ENCODE peak calls at places on chromosomes 13 and 19, in seven cellular contexts. One of them, this sample, is unnamed.
A peak's percentile ranks its signal among the peaks of the same experiment; 100 is the strongest.

GRCh38 chr13:101986316-101986715 is 415.5 kb downstream of the FGF14 start:
- DNase-seq in pancreas: no peak
- DNase-seq in HepG2: no peak
- DNase-seq in A549: no peak
- DNase-seq in GM23338: no peak
- DNase-seq in cardiac muscle cell: no peak
- DNase-seq in fibroblast of mammary gland: peak; percentile 76
- DNase-seq in this sample: no peak

GRCh38 chr13:48265217-48265815 is 32.3 kb downstream of the ITM2B start:
- DNase-seq in fibroblast of mammary gland: no peak
- DNase-seq in A549: no peak
- DNase-seq in GM23338: no peak
- DNase-seq in HepG2: no peak
- DNase-seq in cardiac muscle cell: no peak
- DNase-seq in pancreas: no peak
- DNase-seq in this sample: no peak

GRCh38 chr19:10074153-10074552 is 12.0 kb upstream of the SHFL start:
- DNase-seq in GM23338: peak; percentile 68
- DNase-seq in HepG2: peak; percentile 60
- DNase-seq in fibroblast of mammary gland: peak; percentile 59
- DNase-seq in cardiac muscle cell: peak; percentile 36
- DNase-seq in A549: no peak
- DNase-seq in pancreas: no peak
- DNase-seq in this sample: peak; percentile 28

GRCh38 chr13:30774214-30774730 is 38.9 kb downstream of the ALOX5AP start:
- DNase-seq in cardiac muscle cell: no peak
- DNase-seq in pancreas: no peak
- DNase-seq in HepG2: no peak
- DNase-seq in fibroblast of mammary gland: no peak
- DNase-seq in GM23338: no peak
- DNase-seq in A549: no peak
- DNase-seq in this sample: no peak

GRCh38 chr13:35016362-35017148 is 74.5 kb downstream of the NBEA start:
- DNase-seq in cardiac muscle cell: no peak
- DNase-seq in fibroblast of mammary gland: no peak
- DNase-seq in pancreas: no peak
- DNase-seq in HepG2: no peak
- DNase-seq in A549: no peak
- DNase-seq in GM23338: no peak
- DNase-seq in this sample: no peak

GRCh38 chr19:46601318-46602224 is at the start of gene CALM3:
- DNase-seq in GM23338: peak; percentile 42
- DNase-seq in fibroblast of mammary gland: no peak
- DNase-seq in pancreas: no peak
- DNase-seq in HepG2: no peak
- DNase-seq in A549: no peak
- DNase-seq in cardiac muscle cell: no peak
- DNase-seq in this sample: no peak

GRCh38 chr13:113584205-113584869 is at the start of gene TFDP1:
- DNase-seq in pancreas: peak; percentile 56
- DNase-seq in fibroblast of mammary gland: peak; percentile 81
- DNase-seq in GM23338: peak; percentile 88
- DNase-seq in HepG2: peak; percentile 81
- DNase-seq in cardiac muscle cell: peak; percentile 86
- DNase-seq in A549: peak; percentile 75
- DNase-seq in this sample: peak; percentile 86

GRCh38 chr19:5456130-5456835 is 1.1 kb downstream of the ZNRF4 start:
- DNase-seq in A549: no peak
- DNase-seq in fibroblast of mammary gland: no peak
- DNase-seq in HepG2: no peak
- DNase-seq in cardiac muscle cell: no peak
- DNase-seq in pancreas: no peak
- DNase-seq in GM23338: no peak
- DNase-seq in this sample: no peak

GRCh38 chr19:4768934-4769777 is 22.4 kb upstream of the FEM1A start:
- DNase-seq in GM23338: peak; percentile 98
- DNase-seq in fibroblast of mammary gland: peak; percentile 81
- DNase-seq in A549: peak; percentile 63
- DNase-seq in pancreas: peak; percentile 84
- DNase-seq in HepG2: peak; percentile 85
- DNase-seq in cardiac muscle cell: peak; percentile 93
- DNase-seq in this sample: peak; percentile 86

GRCh38 chr19:6739390-6739883 is at the start of gene TRIP10:
- DNase-seq in GM23338: peak; percentile 84
- DNase-seq in A549: peak; percentile 65
- DNase-seq in cardiac muscle cell: peak; percentile 88
- DNase-seq in pancreas: peak; percentile 79
- DNase-seq in HepG2: peak; percentile 68
- DNase-seq in fibroblast of mammary gland: peak; percentile 71
- DNase-seq in this sample: peak; percentile 89

GRCh38 chr13:35866801-35867200 is 264.4 kb downstream of the DCLK1 start:
- DNase-seq in GM23338: no peak
- DNase-seq in A549: no peak
- DNase-seq in pancreas: no peak
- DNase-seq in HepG2: no peak
- DNase-seq in fibroblast of mammary gland: no peak
- DNase-seq in cardiac muscle cell: peak; percentile 34
- DNase-seq in this sample: no peak

GRCh38 chr19:8352134-8352827 is 9.2 kb upstream of the KANK3 start:
- DNase-seq in fibroblast of mammary gland: no peak
- DNase-seq in GM23338: peak; percentile 52
- DNase-seq in pancreas: no peak
- DNase-seq in cardiac muscle cell: peak; percentile 61
- DNase-seq in HepG2: no peak
- DNase-seq in A549: no peak
- DNase-seq in this sample: no peak

GRCh38 chr19:7515471-7516226 is at the start of gene ZNF358:
- DNase-seq in A549: peak; percentile 67
- DNase-seq in HepG2: peak; percentile 31
- DNase-seq in cardiac muscle cell: peak; percentile 76
- DNase-seq in GM23338: peak; percentile 93
- DNase-seq in pancreas: peak; percentile 55
- DNase-seq in fibroblast of mammary gland: peak; percentile 51
- DNase-seq in this sample: peak; percentile 79

GRCh38 chr13:20241593-20241992 is 9.5 kb upstream of the GJB6 start:
- DNase-seq in cardiac muscle cell: no peak
- DNase-seq in HepG2: no peak
- DNase-seq in A549: no peak
- DNase-seq in pancreas: no peak
- DNase-seq in GM23338: no peak
- DNase-seq in fibroblast of mammary gland: no peak
- DNase-seq in this sample: no peak

GRCh38 chr19:18894254-18895037 is 1.5 kb downstream of the CERS1 start:
- DNase-seq in HepG2: no peak
- DNase-seq in A549: peak; percentile 18
- DNase-seq in pancreas: no peak
- DNase-seq in fibroblast of mammary gland: peak; percentile 38
- DNase-seq in cardiac muscle cell: peak; percentile 67
- DNase-seq in GM23338: peak; percentile 68
- DNase-seq in this sample: no peak
- H3K4me3 ChIP-seq in HepG2: no peak overlapping the region
- H3K4me3 ChIP-seq in A549: peak overlapping the region; percentile 76
- H3K4me3 ChIP-seq in pancreas: no peak overlapping the region
- H3K4me3 ChIP-seq in fibroblast of mammary gland: no peak overlapping the region
- H3K4me3 ChIP-seq in cardiac muscle cell: peak overlapping the region; percentile 84
- H3K4me3 ChIP-seq in GM23338: peak overlapping the region; percentile 75
- H3K4me3 ChIP-seq in this sample: no peak overlapping the region

DNA sequence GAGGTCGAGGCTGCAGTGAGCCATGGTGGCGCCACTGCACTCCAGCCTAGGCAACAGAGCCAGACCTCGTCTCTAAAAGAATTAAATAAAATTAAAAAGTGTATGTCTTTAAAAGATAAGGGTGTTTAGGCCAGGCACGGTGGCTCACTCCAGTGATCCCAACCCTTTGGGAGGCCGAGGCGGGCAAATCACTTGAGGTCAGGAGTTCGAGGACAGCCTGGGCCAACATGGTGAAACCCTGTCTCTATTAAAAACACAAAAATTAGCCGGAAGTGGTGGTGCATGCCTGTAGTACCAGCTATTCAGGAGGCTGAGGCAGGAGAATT is 7.5 kb upstream of the SDHAF1 start:
- DNase-seq in pancreas: no peak
- DNase-seq in A549: no peak
- DNase-seq in GM23338: no peak
- DNase-seq in HepG2: no peak
- DNase-seq in fibroblast of mammary gland: no peak
- DNase-seq in cardiac muscle cell: no peak
- DNase-seq in this sample: no peak
- H3K4me3 ChIP-seq in pancreas: no peak overlapping the region
- H3K4me3 ChIP-seq in A549: peak overlapping the region; percentile 45
- H3K4me3 ChIP-seq in GM23338: peak overlapping the region; percentile 71
- H3K4me3 ChIP-seq in HepG2: peak overlapping the region; percentile 35
- H3K4me3 ChIP-seq in fibroblast of mammary gland: no peak overlapping the region
- H3K4me3 ChIP-seq in cardiac muscle cell: peak overlapping the region; percentile 24
- H3K4me3 ChIP-seq in this sample: no peak overlapping the region

GRCh38 chr19:13101590-13102415 is 855 bp downstream of the LYL1 start:
- DNase-seq in pancreas: no peak
- DNase-seq in cardiac muscle cell: no peak
- DNase-seq in GM23338: no peak
- DNase-seq in fibroblast of mammary gland: no peak
- DNase-seq in A549: no peak
- DNase-seq in HepG2: peak; percentile 75
- DNase-seq in this sample: no peak
- H3K4me3 ChIP-seq in pancreas: no peak overlapping the region
- H3K4me3 ChIP-seq in cardiac muscle cell: no peak overlapping the region
- H3K4me3 ChIP-seq in GM23338: peak overlapping the region; percentile 56
- H3K4me3 ChIP-seq in fibroblast of mammary gland: no peak overlapping the region
- H3K4me3 ChIP-seq in A549: no peak overlapping the region
- H3K4me3 ChIP-seq in HepG2: peak overlapping the region; percentile 24
- H3K4me3 ChIP-seq in this sample: peak overlapping the region; percentile 52

DNA sequence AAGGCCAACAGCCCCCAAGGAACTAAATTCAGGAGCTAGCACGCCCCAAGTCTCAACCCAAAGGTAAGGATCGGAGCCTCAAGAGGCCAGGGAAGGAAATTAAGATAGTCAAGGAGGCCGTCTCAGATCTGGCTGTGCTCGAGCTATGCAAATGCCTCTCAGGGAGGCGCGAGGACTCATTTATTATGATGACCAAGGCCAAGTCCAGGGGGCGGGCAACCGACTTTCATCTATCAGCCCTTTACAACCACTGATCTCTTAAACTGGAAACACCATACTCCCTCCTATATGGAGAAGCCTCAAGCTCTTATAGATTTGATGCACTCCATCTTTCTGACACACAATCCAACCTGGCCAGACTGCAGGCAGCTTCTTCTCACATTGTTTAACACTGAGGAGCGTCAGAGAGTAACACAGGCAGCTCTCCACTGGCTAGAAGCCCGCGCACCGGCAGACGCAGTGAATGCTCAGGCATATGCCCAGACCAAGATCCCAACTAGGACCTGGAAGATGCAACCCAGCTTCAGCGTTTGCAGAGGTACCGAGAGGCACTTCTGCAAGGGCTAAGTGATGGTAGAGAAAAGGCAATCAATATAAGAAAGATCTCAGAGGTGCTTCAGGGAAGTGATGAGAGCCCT is 9.6 kb upstream of the SLC15A1 start:
- DNase-seq in fibroblast of mammary gland: no peak
- DNase-seq in HepG2: no peak
- DNase-seq in cardiac muscle cell: no peak
- DNase-seq in pancreas: no peak
- DNase-seq in A549: no peak
- DNase-seq in GM23338: no peak
- DNase-seq in this sample: no peak
- H3K4me3 ChIP-seq in fibroblast of mammary gland: peak overlapping the region; percentile 25
- H3K4me3 ChIP-seq in HepG2: peak overlapping the region; percentile 61
- H3K4me3 ChIP-seq in cardiac muscle cell: no peak overlapping the region
- H3K4me3 ChIP-seq in pancreas: no peak overlapping the region
- H3K4me3 ChIP-seq in A549: no peak overlapping the region
- H3K4me3 ChIP-seq in GM23338: no peak overlapping the region
- H3K4me3 ChIP-seq in this sample: no peak overlapping the region

GRCh38 chr19:1041272-1041834 is 1.4 kb downstream of the ABCA7 start:
- DNase-seq in A549: no peak
- DNase-seq in cardiac muscle cell: no peak
- DNase-seq in HepG2: no peak
- DNase-seq in GM23338: no peak
- DNase-seq in pancreas: no peak
- DNase-seq in fibroblast of mammary gland: no peak
- DNase-seq in this sample: no peak
- H3K4me3 ChIP-seq in A549: peak overlapping the region; percentile 51
- H3K4me3 ChIP-seq in cardiac muscle cell: peak overlapping the region; percentile 38
- H3K4me3 ChIP-seq in HepG2: peak overlapping the region; percentile 36
- H3K4me3 ChIP-seq in GM23338: peak overlapping the region; percentile 91
- H3K4me3 ChIP-seq in pancreas: no peak overlapping the region
- H3K4me3 ChIP-seq in fibroblast of mammary gland: peak overlapping the region; percentile 42
- H3K4me3 ChIP-seq in this sample: peak overlapping the region; percentile 52

DNA sequence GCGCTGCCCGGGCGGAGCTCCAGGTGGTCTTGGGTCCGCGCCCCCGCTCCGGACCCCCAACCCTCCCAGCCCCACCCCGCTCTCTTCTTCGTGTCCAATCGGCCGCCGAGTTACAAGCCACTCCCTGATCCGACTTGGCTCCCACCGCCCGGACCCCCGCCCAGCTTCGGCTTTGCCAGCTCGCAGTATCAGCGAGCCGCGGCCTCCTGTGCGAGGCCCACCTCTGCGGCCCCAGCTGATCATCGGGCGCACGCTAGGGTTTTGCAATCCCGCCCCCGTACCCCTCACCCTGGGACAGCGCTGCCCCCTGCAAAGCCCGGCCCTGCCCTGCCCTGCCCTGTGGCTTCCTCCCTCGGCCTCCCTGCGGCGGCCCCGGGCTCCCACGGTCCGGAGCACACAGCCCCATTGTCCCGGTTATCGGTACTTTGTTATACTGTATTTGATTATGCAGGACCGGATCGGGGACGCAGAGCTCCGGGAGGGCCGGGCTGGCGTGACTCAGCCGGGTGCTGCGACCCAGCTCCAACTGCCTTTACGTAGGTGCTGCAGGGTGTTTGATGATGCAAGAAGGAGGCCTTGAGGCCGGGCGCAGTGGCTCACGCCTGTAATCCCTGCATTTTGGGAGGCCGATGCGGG is 597 bp upstream of the LPAR2 start:
- DNase-seq in pancreas: peak; percentile 45
- DNase-seq in HepG2: no peak
- DNase-seq in fibroblast of mammary gland: peak; percentile 72
- DNase-seq in GM23338: peak; percentile 96
- DNase-seq in A549: no peak
- DNase-seq in cardiac muscle cell: peak; percentile 87
- DNase-seq in this sample: peak; percentile 52
- H3K4me3 ChIP-seq in pancreas: peak overlapping the region; percentile 49
- H3K4me3 ChIP-seq in HepG2: no peak overlapping the region
- H3K4me3 ChIP-seq in fibroblast of mammary gland: peak overlapping the region; percentile 24
- H3K4me3 ChIP-seq in GM23338: peak overlapping the region; percentile 82
- H3K4me3 ChIP-seq in A549: peak overlapping the region; percentile 49
- H3K4me3 ChIP-seq in cardiac muscle cell: peak overlapping the region; percentile 68
- H3K4me3 ChIP-seq in this sample: peak overlapping the region; percentile 73